ENCODE peak calls at places on chromosomes 6 and 20, in five cellular contexts. One of them, this sample, is unnamed.

GRCh38 chr6:71082033-71082620 is 125.3 kb upstream of the B3GAT2 start:
- DNase-seq in T-cell: no peak
- DNase-seq in brain pericyte: no peak
- DNase-seq in stimulated activated CD8-positive, alpha-beta memory T cell treated with anti-CD3 and anti-CD28 coated beads, Interleukin-4, amount 100 ng/mL, for 24 hours: no peak
- DNase-seq in RWPE1: no peak
- DNase-seq in this sample: no peak

GRCh38 chr20:44537993-44538392 is 16.1 kb upstream of the SERINC3 start:
- DNase-seq in T-cell: no peak
- DNase-seq in brain pericyte: no peak
- DNase-seq in stimulated activated CD8-positive, alpha-beta memory T cell treated with anti-CD3 and anti-CD28 coated beads, Interleukin-4, amount 100 ng/mL, for 24 hours: no peak
- DNase-seq in RWPE1: no peak
- DNase-seq in this sample: no peak

GRCh38 chr20:8667306-8667705 is 401.6 kb upstream of the PLCB4 start:
- DNase-seq in T-cell: no peak
- DNase-seq in brain pericyte: no peak
- DNase-seq in stimulated activated CD8-positive, alpha-beta memory T cell treated with anti-CD3 and anti-CD28 coated beads, Interleukin-4, amount 100 ng/mL, for 24 hours: no peak
- DNase-seq in RWPE1: no peak
- DNase-seq in this sample: no peak

GRCh38 chr20:22763257-22763906 is 179.0 kb upstream of the FOXA2 start:
- DNase-seq in T-cell: no peak
- DNase-seq in brain pericyte: no peak
- DNase-seq in stimulated activated CD8-positive, alpha-beta memory T cell treated with anti-CD3 and anti-CD28 coated beads, Interleukin-4, amount 100 ng/mL, for 24 hours: no peak
- DNase-seq in RWPE1: peak; percentile 89
- DNase-seq in this sample: no peak

GRCh38 chr20:3679749-3680700 is 1.8 kb downstream of the ADAM33 start:
- DNase-seq in T-cell: no peak
- DNase-seq in brain pericyte: no peak
- DNase-seq in stimulated activated CD8-positive, alpha-beta memory T cell treated with anti-CD3 and anti-CD28 coated beads, Interleukin-4, amount 100 ng/mL, for 24 hours: no peak
- DNase-seq in RWPE1: no peak
- DNase-seq in this sample: no peak

GRCh38 chr6:4872841-4873240 is 96.6 kb downstream of the CDYL start:
- DNase-seq in T-cell: no peak
- DNase-seq in brain pericyte: peak; percentile 41
- DNase-seq in stimulated activated CD8-positive, alpha-beta memory T cell treated with anti-CD3 and anti-CD28 coated beads, Interleukin-4, amount 100 ng/mL, for 24 hours: no peak
- DNase-seq in RWPE1: no peak
- DNase-seq in this sample: no peak

GRCh38 chr6:142960098-142960497 is 15.1 kb upstream of the HIVEP2 start:
- DNase-seq in T-cell: no peak
- DNase-seq in brain pericyte: no peak
- DNase-seq in stimulated activated CD8-positive, alpha-beta memory T cell treated with anti-CD3 and anti-CD28 coated beads, Interleukin-4, amount 100 ng/mL, for 24 hours: no peak
- DNase-seq in RWPE1: no peak
- DNase-seq in this sample: no peak

GRCh38 chr6:107712523-107713213 is 111.4 kb downstream of the SCML4 start:
- DNase-seq in T-cell: no peak
- DNase-seq in brain pericyte: no peak
- DNase-seq in stimulated activated CD8-positive, alpha-beta memory T cell treated with anti-CD3 and anti-CD28 coated beads, Interleukin-4, amount 100 ng/mL, for 24 hours: no peak
- DNase-seq in RWPE1: peak; percentile 34
- DNase-seq in this sample: no peak

GRCh38 chr20:25145131-25145530 is 50.4 kb upstream of the ENTPD6 start:
- DNase-seq in T-cell: no peak
- DNase-seq in brain pericyte: no peak
- DNase-seq in stimulated activated CD8-positive, alpha-beta memory T cell treated with anti-CD3 and anti-CD28 coated beads, Interleukin-4, amount 100 ng/mL, for 24 hours: no peak
- DNase-seq in RWPE1: no peak
- DNase-seq in this sample: no peak

GRCh38 chr6:40962241-40962640 is 76.8 kb downstream of the UNC5CL start:
- DNase-seq in T-cell: no peak
- DNase-seq in brain pericyte: no peak
- DNase-seq in stimulated activated CD8-positive, alpha-beta memory T cell treated with anti-CD3 and anti-CD28 coated beads, Interleukin-4, amount 100 ng/mL, for 24 hours: no peak
- DNase-seq in RWPE1: peak; percentile 84
- DNase-seq in this sample: peak; percentile 23

GRCh38 chr6:113558966-113559365 is 298.2 kb upstream of the MARCKS start:
- DNase-seq in T-cell: no peak
- DNase-seq in brain pericyte: no peak
- DNase-seq in stimulated activated CD8-positive, alpha-beta memory T cell treated with anti-CD3 and anti-CD28 coated beads, Interleukin-4, amount 100 ng/mL, for 24 hours: no peak
- DNase-seq in RWPE1: no peak
- DNase-seq in this sample: no peak

GRCh38 chr6:3406362-3406809 is 50.5 kb downstream of the SLC22A23 start:
- DNase-seq in T-cell: no peak
- DNase-seq in brain pericyte: no peak
- DNase-seq in stimulated activated CD8-positive, alpha-beta memory T cell treated with anti-CD3 and anti-CD28 coated beads, Interleukin-4, amount 100 ng/mL, for 24 hours: no peak
- DNase-seq in RWPE1: no peak
- DNase-seq in this sample: no peak

This sample was measured in NK-92 treated with Interleukin-12 subunit alpha and Interleukin-12 subunit beta, amount 100 ng/mL, for 24 hours.